ENCODE peak calls at places on chromosomes 5 and 9, in six cellular contexts. One of them, this sample, is unnamed.

GRCh38 chr5:53482717-53483638 is 2.5 kb downstream of the FST start:
- DNase-seq in tibial artery: peak
- DNase-seq in HCT116: no peak
- DNase-seq in nephron progenitor cell: peak
- DNase-seq in lower lobe of right lung: peak
- DNase-seq in BE2C: peak
- DNase-seq in this sample: no peak

GRCh38 chr9:93600504-93600903 is 24.1 kb downstream of the PHF2 start:
- DNase-seq in BE2C: no peak
- DNase-seq in nephron progenitor cell: no peak
- DNase-seq in HCT116: no peak
- DNase-seq in lower lobe of right lung: no peak
- DNase-seq in tibial artery: peak
- DNase-seq in this sample: no peak

GRCh38 chr9:32550046-32550608 is 2.0 kb upstream of the SMIM27 start:
- DNase-seq in tibial artery: no peak
- DNase-seq in lower lobe of right lung: no peak
- DNase-seq in HCT116: no peak
- DNase-seq in nephron progenitor cell: peak
- DNase-seq in BE2C: no peak
- DNase-seq in this sample: peak

GRCh38 chr5:72137826-72138409 is 30.6 kb downstream of the MAP1B start:
- DNase-seq in tibial artery: no peak
- DNase-seq in BE2C: no peak
- DNase-seq in lower lobe of right lung: no peak
- DNase-seq in HCT116: peak
- DNase-seq in nephron progenitor cell: no peak
- DNase-seq in this sample: no peak

GRCh38 chr9:138015021-138015829 is 137.6 kb downstream of the CACNA1B start:
- DNase-seq in nephron progenitor cell: no peak
- DNase-seq in tibial artery: peak
- DNase-seq in BE2C: no peak
- DNase-seq in lower lobe of right lung: no peak
- DNase-seq in HCT116: no peak
- DNase-seq in this sample: no peak

GRCh38 chr5:62475072-62475471 is 62.5 kb downstream of the IPO11 start:
- DNase-seq in nephron progenitor cell: no peak
- DNase-seq in BE2C: no peak
- DNase-seq in tibial artery: no peak
- DNase-seq in lower lobe of right lung: no peak
- DNase-seq in HCT116: peak
- DNase-seq in this sample: peak

GRCh38 chr5:132747064-132747692 is at the start of gene CCNI2:
- DNase-seq in tibial artery: no peak
- DNase-seq in BE2C: peak
- DNase-seq in HCT116: no peak
- DNase-seq in nephron progenitor cell: peak
- DNase-seq in lower lobe of right lung: peak
- DNase-seq in this sample: no peak

GRCh38 chr9:16618524-16618923 is 251.9 kb downstream of the BNC2 start:
- DNase-seq in nephron progenitor cell: no peak
- DNase-seq in lower lobe of right lung: no peak
- DNase-seq in tibial artery: no peak
- DNase-seq in BE2C: no peak
- DNase-seq in HCT116: no peak
- DNase-seq in this sample: no peak

GRCh38 chr9:135349212-135349962 is 130.2 kb upstream of the PPP1R26 start:
- DNase-seq in HCT116: no peak
- DNase-seq in nephron progenitor cell: no peak
- DNase-seq in BE2C: no peak
- DNase-seq in tibial artery: no peak
- DNase-seq in lower lobe of right lung: no peak
- DNase-seq in this sample: no peak

GRCh38 chr9:37559125-37559524 is 17.1 kb downstream of the FBXO10 start:
- DNase-seq in tibial artery: no peak
- DNase-seq in nephron progenitor cell: no peak
- DNase-seq in lower lobe of right lung: no peak
- DNase-seq in HCT116: no peak
- DNase-seq in BE2C: no peak
- DNase-seq in this sample: no peak

GRCh38 chr5:68535121-68535520 is 319.6 kb downstream of the PIK3R1 start:
- DNase-seq in BE2C: no peak
- DNase-seq in tibial artery: no peak
- DNase-seq in nephron progenitor cell: no peak
- DNase-seq in HCT116: no peak
- DNase-seq in lower lobe of right lung: no peak
- DNase-seq in this sample: no peak

GRCh38 chr5:73311291-73312110 is 137.1 kb downstream of the FOXD1 start:
- DNase-seq in tibial artery: peak
- DNase-seq in lower lobe of right lung: no peak
- DNase-seq in BE2C: peak
- DNase-seq in nephron progenitor cell: peak
- DNase-seq in HCT116: no peak
- DNase-seq in this sample: peak

GRCh38 chr5:130571076-130571475 is 594.0 kb downstream of the HINT1 start:
- DNase-seq in tibial artery: no peak
- DNase-seq in lower lobe of right lung: no peak
- DNase-seq in HCT116: no peak
- DNase-seq in BE2C: no peak
- DNase-seq in nephron progenitor cell: no peak
- DNase-seq in this sample: peak

GRCh38 chr5:173830421-173830820 is 57.7 kb upstream of the CPEB4 start:
- DNase-seq in lower lobe of right lung: no peak
- DNase-seq in BE2C: no peak
- DNase-seq in nephron progenitor cell: no peak
- DNase-seq in HCT116: no peak
- DNase-seq in tibial artery: no peak
- DNase-seq in this sample: no peak

GRCh38 chr5:154405078-154405792 is 40.6 kb upstream of the SAP30L start:
- DNase-seq in nephron progenitor cell: peak
- DNase-seq in lower lobe of right lung: peak
- DNase-seq in BE2C: peak
- DNase-seq in tibial artery: peak
- DNase-seq in HCT116: peak
- DNase-seq in this sample: peak

GRCh38 chr5:157819502-157820125 is 39.3 kb downstream of the CLINT1 start:
- DNase-seq in BE2C: no peak
- DNase-seq in tibial artery: no peak
- DNase-seq in nephron progenitor cell: no peak
- DNase-seq in HCT116: no peak
- DNase-seq in lower lobe of right lung: no peak
- DNase-seq in this sample: no peak

GRCh38 chr9:105712773-105713172 is 18.4 kb downstream of the TMEM38B start:
- DNase-seq in HCT116: no peak
- DNase-seq in BE2C: peak
- DNase-seq in tibial artery: no peak
- DNase-seq in lower lobe of right lung: no peak
- DNase-seq in nephron progenitor cell: no peak
- DNase-seq in this sample: no peak

GRCh38 chr5:29389993-29390392 is 1803.5 kb upstream of the CDH6 start:
- DNase-seq in HCT116: no peak
- DNase-seq in nephron progenitor cell: no peak
- DNase-seq in BE2C: no peak
- DNase-seq in lower lobe of right lung: no peak
- DNase-seq in tibial artery: no peak
- DNase-seq in this sample: no peak

DNA sequence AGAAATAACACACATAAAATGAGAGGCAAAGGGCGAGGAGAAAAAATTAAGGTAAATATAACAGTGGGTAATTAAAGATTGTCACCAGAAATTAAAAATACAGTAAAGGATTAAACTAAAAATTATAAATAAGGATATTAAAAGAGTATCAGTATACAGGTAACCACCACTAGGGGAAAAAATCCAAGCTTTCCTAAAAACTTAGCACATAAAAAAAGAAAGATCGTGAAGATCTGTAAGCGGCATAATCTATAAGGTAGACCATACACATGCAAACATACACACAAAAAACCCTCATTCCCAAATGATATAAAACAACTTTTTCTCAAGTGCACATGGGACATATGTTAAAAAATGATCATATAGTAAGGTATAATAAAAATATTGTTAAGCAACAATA is 577.3 kb upstream of the NUDT12 start:
- DNase-seq in HCT116: no peak
- DNase-seq in lower lobe of right lung: no peak
- DNase-seq in BE2C: no peak
- DNase-seq in nephron progenitor cell: no peak
- DNase-seq in tibial artery: no peak
- DNase-seq in this sample: no peak
- TF ChIP-seq CTCF in HCT116: no peak
- TF ChIP-seq CTCF in lower lobe of right lung: no peak
- TF ChIP-seq CTCF in BE2C: no peak
- TF ChIP-seq CTCF in nephron progenitor cell: no peak
- TF ChIP-seq CTCF in tibial artery: no peak
- TF ChIP-seq CTCF in this sample: no peak

GRCh38 chr9:129173296-129174101 is 4.6 kb downstream of the IER5L start:
- DNase-seq in tibial artery: no peak
- DNase-seq in lower lobe of right lung: no peak
- DNase-seq in BE2C: no peak
- DNase-seq in HCT116: no peak
- DNase-seq in nephron progenitor cell: no peak
- DNase-seq in this sample: no peak

GRCh38 chr9:129174102-129174723 is 3.8 kb downstream of the IER5L start:
- DNase-seq in tibial artery: peak
- DNase-seq in BE2C: peak
- DNase-seq in nephron progenitor cell: peak
- DNase-seq in HCT116: peak
- DNase-seq in lower lobe of right lung: peak
- DNase-seq in this sample: peak

GRCh38 chr9:129175825-129176633 is 2.0 kb downstream of the IER5L start:
- DNase-seq in HCT116: peak
- DNase-seq in nephron progenitor cell: peak
- DNase-seq in lower lobe of right lung: peak
- DNase-seq in tibial artery: peak
- DNase-seq in BE2C: peak
- DNase-seq in this sample: peak

GRCh38 chr9:129175515-129175824 is 2.6 kb downstream of the IER5L start:
- DNase-seq in lower lobe of right lung: no peak
- DNase-seq in nephron progenitor cell: no peak
- DNase-seq in HCT116: peak
- DNase-seq in tibial artery: no peak
- DNase-seq in BE2C: no peak
- DNase-seq in this sample: no peak

DNA sequence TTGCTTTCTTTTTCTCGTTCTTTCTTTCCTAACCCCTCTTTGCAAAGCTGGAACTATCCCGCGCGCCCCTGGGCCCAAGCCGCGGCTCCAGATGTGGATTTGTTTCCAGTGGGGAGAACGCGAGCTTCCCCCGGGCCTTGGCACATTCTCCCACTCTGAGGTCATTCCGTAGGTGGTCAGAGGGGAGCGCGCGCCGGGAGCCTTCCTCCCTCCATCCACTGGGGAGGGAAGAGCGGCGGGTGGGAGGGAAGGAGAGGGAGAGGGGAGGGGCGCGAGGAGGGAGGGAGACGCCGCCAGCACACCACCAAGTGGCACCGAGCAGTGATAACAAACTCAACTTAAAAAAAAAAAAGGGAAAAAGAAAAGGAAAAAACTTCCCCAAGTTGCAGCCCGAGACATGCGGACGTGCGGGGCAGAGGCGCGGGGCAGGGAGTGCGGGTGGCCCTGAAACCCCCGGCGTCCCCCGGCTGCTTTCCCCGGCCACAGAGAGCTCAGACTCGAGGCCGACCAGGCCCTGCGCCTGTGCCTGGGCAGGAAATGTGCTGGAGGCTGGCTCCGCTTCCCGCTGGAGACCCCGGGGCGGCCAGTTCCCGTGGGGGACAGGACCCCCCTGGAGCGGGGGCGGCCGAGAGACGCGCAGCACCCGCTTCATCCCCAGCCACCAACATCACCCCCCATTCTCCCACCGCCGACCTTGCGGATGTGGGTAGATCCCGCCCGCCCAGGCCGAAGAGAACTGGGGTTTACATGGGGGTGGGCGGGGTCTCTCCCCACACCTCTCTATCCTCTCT is 3.1 kb downstream of the IER5L start:
- DNase-seq in lower lobe of right lung: peak
- DNase-seq in nephron progenitor cell: peak
- DNase-seq in tibial artery: peak
- DNase-seq in BE2C: peak
- DNase-seq in HCT116: peak
- DNase-seq in this sample: peak
- TF ChIP-seq CTCF in lower lobe of right lung: no peak
- TF ChIP-seq CTCF in nephron progenitor cell: no peak
- TF ChIP-seq CTCF in tibial artery: no peak
- TF ChIP-seq CTCF in BE2C: no peak
- TF ChIP-seq CTCF in HCT116: no peak
- TF ChIP-seq CTCF in this sample: peak

DNA sequence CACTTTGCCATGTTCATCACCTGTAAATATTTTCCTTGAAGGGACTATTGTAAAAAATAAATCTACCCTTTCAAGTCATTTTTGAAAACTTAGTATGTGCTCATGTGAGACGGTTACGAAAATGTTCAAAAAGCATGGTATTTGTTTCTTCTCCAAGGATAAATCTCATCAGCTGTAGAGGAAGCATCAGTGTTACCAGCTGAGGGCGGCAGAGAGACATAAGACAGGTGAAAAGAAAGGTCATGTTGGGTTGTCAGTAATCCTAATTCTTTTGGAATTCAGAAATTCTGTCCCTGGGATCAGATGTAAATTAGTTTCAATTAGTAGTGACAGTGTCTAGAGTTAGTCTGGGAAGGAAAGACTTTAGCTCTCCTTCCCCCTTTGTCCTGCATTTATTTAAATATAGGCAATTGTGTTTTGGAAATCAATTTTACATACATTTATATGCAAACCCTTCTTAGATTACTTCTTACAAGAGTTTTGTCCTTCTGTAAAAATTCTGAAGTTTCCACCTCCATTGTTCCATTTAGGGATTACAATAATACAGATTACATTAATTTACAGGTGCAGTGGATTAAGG is 791.9 kb upstream of the CDH6 start:
- DNase-seq in HCT116: no peak
- DNase-seq in nephron progenitor cell: peak
- DNase-seq in tibial artery: no peak
- DNase-seq in lower lobe of right lung: no peak
- DNase-seq in BE2C: peak
- DNase-seq in this sample: peak
- TF ChIP-seq CTCF in HCT116: no peak
- TF ChIP-seq CTCF in nephron progenitor cell: peak
- TF ChIP-seq CTCF in tibial artery: peak
- TF ChIP-seq CTCF in lower lobe of right lung: peak
- TF ChIP-seq CTCF in BE2C: peak
- TF ChIP-seq CTCF in this sample: peak

DNA sequence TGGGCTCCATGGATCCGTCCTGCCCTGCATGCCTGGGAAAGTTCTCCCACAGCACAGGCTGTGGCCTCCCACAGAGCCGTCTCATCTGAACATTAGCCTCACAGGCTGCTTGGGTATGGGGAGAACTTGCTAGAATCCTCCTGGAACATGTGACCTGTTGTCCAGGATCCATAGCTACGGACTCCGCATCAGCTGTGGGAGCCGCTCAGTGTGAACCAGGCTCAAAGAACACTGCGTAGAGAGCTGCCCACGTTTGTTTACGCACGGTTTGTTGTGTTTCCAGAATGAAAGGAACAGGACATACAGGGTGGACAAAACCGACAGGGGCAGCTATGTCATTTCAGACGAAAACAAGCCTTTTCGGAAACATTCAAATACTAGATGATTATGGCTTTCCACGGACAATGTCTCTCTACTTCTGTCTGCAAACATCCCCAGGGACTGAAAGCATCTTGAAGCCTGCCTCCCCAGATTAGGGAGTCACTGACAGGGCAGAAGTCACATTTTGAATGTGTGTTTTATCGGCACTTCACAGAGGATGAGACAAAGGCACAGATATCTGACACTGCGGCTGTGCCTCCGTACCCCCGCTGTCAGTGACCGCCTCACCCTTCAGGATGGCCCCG is 390.3 kb downstream of the GADD45G start:
- DNase-seq in HCT116: no peak
- DNase-seq in BE2C: no peak
- DNase-seq in lower lobe of right lung: no peak
- DNase-seq in nephron progenitor cell: no peak
- DNase-seq in tibial artery: no peak
- DNase-seq in this sample: no peak
- TF ChIP-seq CTCF in HCT116: no peak
- TF ChIP-seq CTCF in BE2C: no peak
- TF ChIP-seq CTCF in lower lobe of right lung: no peak
- TF ChIP-seq CTCF in nephron progenitor cell: no peak
- TF ChIP-seq CTCF in tibial artery: no peak
- TF ChIP-seq CTCF in this sample: no peak